ENCODE peak calls at places on chromosomes 13 and 19, in nine cellular contexts. Q, R, L, F, K, N, V, J and A are unnamed samples.

GRCh38 chr19:1252818-1253513 is 4.6 kb downstream of the MIDN start:
- DNase-seq in K (peak), Q (peak), R (no peak), F (peak), N (peak), L (peak), J (peak), V (peak), A (no peak)

GRCh38 chr13:31878955-31879354 is 139.6 kb downstream of the RXFP2 start:
- DNase-seq in R (no peak), V (no peak), K (no peak), J (no peak), L (no peak), Q (no peak), N (no peak), F (no peak), A (no peak)

GRCh38 chr13:22214184-22214583 is 543.3 kb downstream of the FGF9 start:
- DNase-seq in F (no peak), J (no peak), N (no peak), V (no peak), L (no peak), R (no peak), K (peak), Q (no peak), A (no peak)

GRCh38 chr13:84651288-84651687 is 769.0 kb upstream of the SLITRK1 start:
- DNase-seq in N (no peak), K (no peak), R (no peak), V (peak), L (no peak), J (no peak), F (peak), Q (peak), A (no peak)

GRCh38 chr19:535017-535835 is 3.7 kb downstream of the CDC34 start:
- DNase-seq in K (no peak), V (no peak), Q (no peak), J (no peak), R (no peak), L (no peak), N (no peak), F (no peak), A (no peak)

GRCh38 chr13:73722120-73722519 is 412.1 kb downstream of the KLF12 start:
- DNase-seq in V (peak), R (no peak), Q (peak), J (peak), L (peak), F (no peak), N (no peak), K (peak), A (no peak)

GRCh38 chr13:37995052-37995451 is 125.5 kb upstream of the TRPC4 start:
- DNase-seq in F (no peak), J (no peak), R (no peak), K (no peak), V (peak), Q (no peak), L (no peak), N (no peak), A (peak)

GRCh38 chr13:96984061-96984508 is 10.2 kb downstream of the OXGR1 start:
- DNase-seq in K (peak), V (peak), J (no peak), L (peak), N (no peak), F (no peak), Q (no peak), R (no peak), A (peak)

GRCh38 chr13:52141299-52141698 is 12.4 kb upstream of the NEK5 start:
- DNase-seq in J (no peak), V (no peak), L (no peak), Q (no peak), N (no peak), K (no peak), F (no peak), R (no peak), A (no peak)

GRCh38 chr13:27728271-27728670 is 64.0 kb upstream of the GSX1 start:
- DNase-seq in L (no peak), K (no peak), V (no peak), F (no peak), J (peak), N (no peak), Q (no peak), R (no peak), A (no peak)

GRCh38 chr19:710767-711166 is 2.0 kb downstream of the PALM start:
- DNase-seq in F (no peak), J (no peak), Q (no peak), V (no peak), K (no peak), N (no peak), R (no peak), L (no peak), A (no peak)

GRCh38 chr13:97141564-97142005 is 80.5 kb upstream of the MBNL2 start:
- DNase-seq in Q (peak), V (peak), J (peak), F (peak), L (no peak), K (no peak), R (peak), N (peak), A (peak)

GRCh38 chr13:63190742-63191141 is 1775.1 kb upstream of the PCDH20 start:
- DNase-seq in F (no peak), L (no peak), K (no peak), N (no peak), V (no peak), J (peak), R (no peak), Q (no peak), A (no peak)

GRCh38 chr19:49128545-49129237 is 9.3 kb downstream of the PPFIA3 start:
- DNase-seq in N (no peak), K (no peak), L (no peak), J (no peak), F (no peak), V (no peak), R (no peak), Q (no peak), A (no peak)